ENCODE peak calls at places on chromosome 19, in six cellular contexts. F, C, L, K, W and P are unnamed samples.
A peak's percentile ranks its signal among the peaks of the same experiment; 100 is the strongest.

GRCh38 chr19:10352764-10353671 is 13.6 kb upstream of the ICAM3 start:
- DNase-seq in F (no peak), K (no peak), W (no peak), C (peak; percentile 93), L (no peak), P (no peak)

GRCh38 chr19:46601318-46602224 is at the start of gene CALM3:
- DNase-seq in W (no peak), C (peak; percentile 30), K (no peak), L (no peak), F (no peak), P (no peak)

GRCh38 chr19:44814132-44814470 is 5.2 kb downstream of the BCAM start:
- DNase-seq in W (no peak), L (no peak), C (no peak), K (no peak), F (no peak), P (no peak)

GRCh38 chr19:18479964-18480723 is 41.7 kb downstream of the ELL start:
- DNase-seq in W (peak; percentile 97), L (no peak), K (no peak), C (peak; percentile 46), F (no peak), P (no peak)

GRCh38 chr19:53085496-53085895 is 17.7 kb downstream of the ZNF160 start:
- DNase-seq in K (no peak), W (no peak), F (no peak), L (no peak), C (no peak), P (no peak)

GRCh38 chr19:35055715-35056179 is 14.2 kb downstream of the HPN start:
- DNase-seq in W (peak; percentile 58), K (peak; percentile 46), F (no peak), L (no peak), C (no peak), P (no peak)

GRCh38 chr19:35757231-35757748 is 461 bp upstream of the HSPB6 start:
- DNase-seq in L (no peak), K (peak; percentile 72), F (peak; percentile 69), C (peak; percentile 50), W (no peak), P (no peak)

GRCh38 chr19:8498295-8498694 is 4.1 kb downstream of the PRAM1 start:
- DNase-seq in F (no peak), L (no peak), K (no peak), C (no peak), W (no peak), P (no peak)

GRCh38 chr19:17172624-17173345 is 42.4 kb upstream of the USE1 start:
- DNase-seq in C (no peak), K (no peak), L (no peak), F (no peak), W (no peak), P (no peak)

GRCh38 chr19:10551698-10552301 is 8.1 kb downstream of the ATG4D start:
- DNase-seq in C (no peak), F (no peak), W (peak; percentile 46), K (peak; percentile 73), L (no peak), P (no peak)

GRCh38 chr19:7905859-7906258 is 2.2 kb downstream of the MAP2K7 start:
- DNase-seq in W (no peak), F (no peak), C (no peak), L (no peak), K (no peak), P (no peak)

GRCh38 chr19:18495204-18495911 is 26.5 kb downstream of the ELL start:
- DNase-seq in F (no peak), L (no peak), K (no peak), C (no peak), W (no peak), P (no peak)

GRCh38 chr19:42135836-42136235 is 3.6 kb upstream of the POU2F2 start:
- DNase-seq in L (no peak), W (no peak), F (no peak), C (no peak), K (no peak), P (no peak)

GRCh38 chr19:57934820-57935665 is at the start of gene ZNF418:
- DNase-seq in F (peak; percentile 66), K (peak; percentile 70), W (peak; percentile 65), C (peak; percentile 68), L (no peak), P (peak; percentile 89)

GRCh38 chr19:37655689-37656491 is 625 bp upstream of the ZFP30 start:
- DNase-seq in F (peak; percentile 94), K (peak; percentile 92), C (peak; percentile 90), W (peak; percentile 93), L (peak; percentile 63), P (peak; percentile 89)

GRCh38 chr19:50949792-50950320 is 3.0 kb downstream of the KLK5 start:
- DNase-seq in W (no peak), K (no peak), L (no peak), F (no peak), C (no peak), P (no peak)

GRCh38 chr19:51365211-51366049 is 758 bp downstream of the ETFB start:
- DNase-seq in C (peak; percentile 56), K (peak; percentile 40), L (no peak), F (no peak), W (no peak), P (peak; percentile 34)

GRCh38 chr19:15623711-15624318 is 8.8 kb downstream of the CYP4F8 start:
- DNase-seq in W (no peak), K (peak; percentile 13), F (no peak), L (no peak), C (no peak), P (no peak)

GRCh38 chr19:988081-988480 is 3.9 kb downstream of the WDR18 start:
- DNase-seq in L (no peak), C (no peak), W (no peak), F (no peak), K (no peak), P (no peak)

GRCh38 chr19:41172297-41173164 is 20.5 kb upstream of the CYP2S1 start:
- DNase-seq in L (no peak), W (no peak), C (no peak), F (no peak), K (no peak), P (no peak)

GRCh38 chr19:3368848-3369336 is 2.5 kb downstream of the NFIC start:
- DNase-seq in K (no peak), F (no peak), W (no peak), L (no peak), C (no peak), P (no peak)